ENCODE peak calls at places on chromosomes 12 and 14, in six cellular contexts. One of them, this sample, is unnamed.

GRCh38 chr12:1130164-1130563 is 139.1 kb downstream of the ERC1 start:
- DNase-seq in thoracic aorta: no peak
- DNase-seq in A549: no peak
- DNase-seq in tibial nerve: no peak
- DNase-seq in SJSA1: no peak
- DNase-seq in BJ: no peak
- DNase-seq in this sample: no peak

GRCh38 chr12:76551482-76551888 is 8.1 kb downstream of the OSBPL8 start:
- DNase-seq in thoracic aorta: no peak
- DNase-seq in A549: no peak
- DNase-seq in tibial nerve: no peak
- DNase-seq in SJSA1: no peak
- DNase-seq in BJ: no peak
- DNase-seq in this sample: no peak

GRCh38 chr12:93813972-93814821 is 137.0 kb downstream of the CRADD start:
- DNase-seq in thoracic aorta: peak; percentile 68
- DNase-seq in A549: no peak
- DNase-seq in tibial nerve: peak; percentile 70
- DNase-seq in SJSA1: no peak
- DNase-seq in BJ: no peak
- DNase-seq in this sample: peak; percentile 90

GRCh38 chr12:11568155-11568761 is 81.2 kb upstream of the ETV6 start:
- DNase-seq in thoracic aorta: no peak
- DNase-seq in A549: no peak
- DNase-seq in tibial nerve: no peak
- DNase-seq in SJSA1: no peak
- DNase-seq in BJ: no peak
- DNase-seq in this sample: no peak

GRCh38 chr12:46458500-46459106 is 86.0 kb upstream of the SLC38A2 start:
- DNase-seq in thoracic aorta: no peak
- DNase-seq in A549: no peak
- DNase-seq in tibial nerve: no peak
- DNase-seq in SJSA1: peak; percentile 60
- DNase-seq in BJ: no peak
- DNase-seq in this sample: no peak

GRCh38 chr12:132632521-132633228 is 14.1 kb downstream of the P2RX2 start:
- DNase-seq in thoracic aorta: no peak
- DNase-seq in A549: no peak
- DNase-seq in tibial nerve: no peak
- DNase-seq in SJSA1: no peak
- DNase-seq in BJ: no peak
- DNase-seq in this sample: no peak

GRCh38 chr12:123356159-123356670 is 8.4 kb downstream of the SBNO1 start:
- DNase-seq in thoracic aorta: no peak
- DNase-seq in A549: no peak
- DNase-seq in tibial nerve: no peak
- DNase-seq in SJSA1: no peak
- DNase-seq in BJ: no peak
- DNase-seq in this sample: no peak

GRCh38 chr12:24111591-24111990 is 162.1 kb upstream of the SOX5 start:
- DNase-seq in thoracic aorta: no peak
- DNase-seq in A549: no peak
- DNase-seq in tibial nerve: no peak
- DNase-seq in SJSA1: no peak
- DNase-seq in BJ: no peak
- DNase-seq in this sample: no peak

GRCh38 chr12:11758838-11759509 is 109.5 kb downstream of the ETV6 start:
- DNase-seq in thoracic aorta: no peak
- DNase-seq in A549: no peak
- DNase-seq in tibial nerve: no peak
- DNase-seq in SJSA1: no peak
- DNase-seq in BJ: no peak
- DNase-seq in this sample: no peak

GRCh38 chr12:52041695-52042123 is 9.5 kb upstream of the NR4A1 start:
- DNase-seq in thoracic aorta: no peak
- DNase-seq in A549: no peak
- DNase-seq in tibial nerve: no peak
- DNase-seq in SJSA1: no peak
- DNase-seq in BJ: no peak
- DNase-seq in this sample: no peak

GRCh38 chr14:68363841-68364711 is 428.8 kb downstream of the ZFP36L1 start:
- DNase-seq in thoracic aorta: no peak
- DNase-seq in A549: no peak
- DNase-seq in tibial nerve: no peak
- DNase-seq in SJSA1: peak; percentile 50
- DNase-seq in BJ: no peak
- DNase-seq in this sample: peak; percentile 67

GRCh38 chr12:114976959-114977358 is 293.0 kb upstream of the TBX3 start:
- DNase-seq in thoracic aorta: no peak
- DNase-seq in A549: peak; percentile 66
- DNase-seq in tibial nerve: no peak
- DNase-seq in SJSA1: no peak
- DNase-seq in BJ: no peak
- DNase-seq in this sample: no peak

GRCh38 chr12:25960926-25961325 is 2.4 kb downstream of the RASSF8 start:
- DNase-seq in thoracic aorta: no peak
- DNase-seq in A549: no peak
- DNase-seq in tibial nerve: no peak
- DNase-seq in SJSA1: no peak
- DNase-seq in BJ: no peak
- DNase-seq in this sample: no peak

DNA sequence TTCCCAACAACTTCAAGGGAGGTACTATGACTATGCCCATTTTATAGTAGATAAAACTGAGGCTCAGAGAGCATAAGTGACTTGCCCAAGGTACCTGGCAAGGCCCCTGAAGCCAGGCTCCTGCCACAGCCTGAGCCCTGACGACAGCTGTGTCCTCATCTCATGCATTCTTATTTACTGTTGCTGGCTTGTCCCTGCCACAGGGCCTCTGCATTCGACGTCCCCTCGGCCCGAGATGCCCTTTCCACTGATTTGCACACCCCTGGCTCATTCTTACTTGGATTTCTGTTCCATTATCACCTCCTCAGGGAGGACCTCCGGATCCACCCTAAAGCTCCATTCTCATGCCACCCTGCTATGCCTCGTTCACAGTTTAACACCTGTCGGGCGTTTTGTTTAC is 2.6 kb downstream of the TESC start:
- DNase-seq in thoracic aorta: no peak
- DNase-seq in A549: no peak
- DNase-seq in tibial nerve: no peak
- DNase-seq in SJSA1: no peak
- DNase-seq in BJ: no peak
- DNase-seq in this sample: no peak
- H3K4me3 ChIP-seq in thoracic aorta: no peak overlapping the region
- H3K4me3 ChIP-seq in A549: no peak overlapping the region
- H3K4me3 ChIP-seq in tibial nerve: no peak overlapping the region
- H3K4me3 ChIP-seq in SJSA1: no peak overlapping the region
- H3K4me3 ChIP-seq in BJ: no peak overlapping the region
- H3K4me3 ChIP-seq in this sample: peak overlapping the region; percentile 73

GRCh38 chr14:61889914-61890351 is 127.7 kb downstream of the SNAPC1 start:
- DNase-seq in thoracic aorta: no peak
- DNase-seq in A549: no peak
- DNase-seq in tibial nerve: no peak
- DNase-seq in SJSA1: no peak
- DNase-seq in BJ: no peak
- DNase-seq in this sample: no peak
- H3K4me3 ChIP-seq in thoracic aorta: peak overlapping the region; percentile 9
- H3K4me3 ChIP-seq in A549: no peak overlapping the region
- H3K4me3 ChIP-seq in tibial nerve: no peak overlapping the region
- H3K4me3 ChIP-seq in SJSA1: no peak overlapping the region
- H3K4me3 ChIP-seq in BJ: no peak overlapping the region
- H3K4me3 ChIP-seq in this sample: no peak overlapping the region

DNA sequence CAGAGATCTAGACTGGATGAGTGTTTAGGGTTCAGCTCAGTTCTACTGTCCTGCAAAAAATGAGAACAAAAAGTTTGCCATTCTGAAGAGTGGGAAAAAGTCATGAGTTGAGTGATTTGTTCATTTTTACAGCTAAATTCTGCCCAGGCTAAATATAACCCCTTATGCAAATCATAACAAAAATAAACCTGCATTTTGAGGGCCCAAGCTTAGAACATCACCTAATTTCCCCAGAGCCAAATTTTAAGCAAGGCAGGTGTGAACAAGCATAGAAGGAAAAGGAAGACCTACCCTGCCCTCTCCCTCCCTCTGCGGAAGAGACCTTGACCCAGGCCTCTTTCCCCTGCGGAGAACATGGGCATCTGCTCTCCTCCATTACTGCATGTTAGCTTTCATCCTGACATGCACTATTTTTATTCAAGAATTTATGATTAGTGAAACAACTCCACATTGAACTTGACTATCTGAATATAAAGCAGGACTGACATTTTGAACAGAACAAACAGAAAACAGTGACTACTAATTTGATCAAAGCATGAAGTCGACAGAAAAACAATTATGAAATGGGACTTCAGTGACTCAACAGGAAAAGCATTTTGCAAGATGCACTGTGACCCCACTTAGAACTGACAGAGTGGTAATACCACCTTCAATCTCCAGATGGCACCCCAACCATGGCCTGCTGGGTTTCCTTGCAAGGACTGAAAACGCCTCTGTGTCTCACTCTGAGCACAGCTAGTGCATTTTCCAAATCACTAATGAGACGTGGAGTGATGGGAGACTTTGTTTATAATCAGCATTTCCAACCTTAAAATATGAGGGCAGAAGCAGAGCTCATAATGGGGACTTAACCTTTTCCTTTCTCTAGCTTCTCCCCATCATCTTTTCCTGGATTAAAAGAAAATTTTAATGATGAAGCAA is 30.9 kb upstream of the SELPLG start:
- DNase-seq in thoracic aorta: peak; percentile 71
- DNase-seq in A549: peak; percentile 82
- DNase-seq in tibial nerve: peak; percentile 84
- DNase-seq in SJSA1: peak; percentile 83
- DNase-seq in BJ: peak; percentile 89
- DNase-seq in this sample: peak; percentile 85
- H3K4me3 ChIP-seq in thoracic aorta: peak overlapping the region; percentile 35
- H3K4me3 ChIP-seq in A549: no peak overlapping the region
- H3K4me3 ChIP-seq in tibial nerve: no peak overlapping the region
- H3K4me3 ChIP-seq in SJSA1: no peak overlapping the region
- H3K4me3 ChIP-seq in BJ: no peak overlapping the region
- H3K4me3 ChIP-seq in this sample: no peak overlapping the region

GRCh38 chr12:119475650-119476049 is 117.9 kb upstream of the TMEM233 start:
- DNase-seq in thoracic aorta: no peak
- DNase-seq in A549: no peak
- DNase-seq in tibial nerve: no peak
- DNase-seq in SJSA1: no peak
- DNase-seq in BJ: no peak
- DNase-seq in this sample: no peak

GRCh38 chr12:119479121-119479561 is 114.4 kb upstream of the TMEM233 start:
- DNase-seq in thoracic aorta: no peak
- DNase-seq in A549: no peak
- DNase-seq in tibial nerve: no peak
- DNase-seq in SJSA1: no peak
- DNase-seq in BJ: no peak
- DNase-seq in this sample: no peak

GRCh38 chr12:119476951-119477350 is 116.6 kb upstream of the TMEM233 start:
- DNase-seq in thoracic aorta: no peak
- DNase-seq in A549: no peak
- DNase-seq in tibial nerve: no peak
- DNase-seq in SJSA1: no peak
- DNase-seq in BJ: no peak
- DNase-seq in this sample: no peak

GRCh38 chr12:119480551-119480950 is 113.0 kb upstream of the TMEM233 start:
- DNase-seq in thoracic aorta: no peak
- DNase-seq in A549: no peak
- DNase-seq in tibial nerve: no peak
- DNase-seq in SJSA1: no peak
- DNase-seq in BJ: no peak
- DNase-seq in this sample: no peak
- H3K4me3 ChIP-seq in thoracic aorta: no peak overlapping the region
- H3K4me3 ChIP-seq in A549: no peak overlapping the region
- H3K4me3 ChIP-seq in tibial nerve: no peak overlapping the region
- H3K4me3 ChIP-seq in SJSA1: no peak overlapping the region
- H3K4me3 ChIP-seq in BJ: no peak overlapping the region
- H3K4me3 ChIP-seq in this sample: no peak overlapping the region

GRCh38 chr14:59918824-59919581 is 941 bp upstream of the LRRC9 start:
- DNase-seq in thoracic aorta: no peak
- DNase-seq in A549: peak; percentile 28
- DNase-seq in tibial nerve: no peak
- DNase-seq in SJSA1: no peak
- DNase-seq in BJ: no peak
- DNase-seq in this sample: peak; percentile 14

GRCh38 chr14:59925797-59926196 is 5.9 kb downstream of the LRRC9 start:
- DNase-seq in thoracic aorta: no peak
- DNase-seq in A549: no peak
- DNase-seq in tibial nerve: no peak
- DNase-seq in SJSA1: no peak
- DNase-seq in BJ: no peak
- DNase-seq in this sample: no peak

GRCh38 chr14:59919582-59920377 is at the start of gene LRRC9:
- DNase-seq in thoracic aorta: no peak
- DNase-seq in A549: no peak
- DNase-seq in tibial nerve: no peak
- DNase-seq in SJSA1: no peak
- DNase-seq in BJ: no peak
- DNase-seq in this sample: peak; percentile 9

GRCh38 chr14:59920378-59920683 is 387 bp downstream of the LRRC9 start:
- DNase-seq in thoracic aorta: no peak
- DNase-seq in A549: no peak
- DNase-seq in tibial nerve: no peak
- DNase-seq in SJSA1: no peak
- DNase-seq in BJ: no peak
- DNase-seq in this sample: no peak
- H3K4me3 ChIP-seq in thoracic aorta: no peak overlapping the region
- H3K4me3 ChIP-seq in A549: no peak overlapping the region
- H3K4me3 ChIP-seq in tibial nerve: no peak overlapping the region
- H3K4me3 ChIP-seq in SJSA1: no peak overlapping the region
- H3K4me3 ChIP-seq in BJ: no peak overlapping the region
- H3K4me3 ChIP-seq in this sample: no peak overlapping the region

This sample was measured in psoas muscle.